ENCODE peak calls at places on chromosomes 13 and 19, in five cellular contexts. One of them, this sample, is unnamed.

GRCh38 chr19:57776764-57777296 is 7.4 kb downstream of the ZNF586 start:
- DNase-seq in heart left ventricle: no peak
- DNase-seq in pancreas: no peak
- DNase-seq in brain microvascular endothelial cell: no peak
- DNase-seq in CD8-positive, alpha-beta T cell: no peak
- DNase-seq in this sample: no peak

GRCh38 chr13:51625555-51626345 is 41.5 kb downstream of the WDFY2 start:
- DNase-seq in heart left ventricle: peak
- DNase-seq in brain microvascular endothelial cell: no peak
- DNase-seq in CD8-positive, alpha-beta T cell: no peak
- DNase-seq in pancreas: peak
- DNase-seq in this sample: no peak

GRCh38 chr13:103883152-103883551 is 816.9 kb upstream of the SLC10A2 start:
- DNase-seq in pancreas: peak
- DNase-seq in heart left ventricle: peak
- DNase-seq in CD8-positive, alpha-beta T cell: no peak
- DNase-seq in brain microvascular endothelial cell: peak
- DNase-seq in this sample: peak

GRCh38 chr19:14432817-14433453 is at the start of gene PKN1:
- DNase-seq in heart left ventricle: peak
- DNase-seq in CD8-positive, alpha-beta T cell: peak
- DNase-seq in pancreas: peak
- DNase-seq in brain microvascular endothelial cell: no peak
- DNase-seq in this sample: peak

GRCh38 chr13:110946171-110946570 is 31.3 kb upstream of the ANKRD10 start:
- DNase-seq in CD8-positive, alpha-beta T cell: no peak
- DNase-seq in brain microvascular endothelial cell: no peak
- DNase-seq in pancreas: no peak
- DNase-seq in heart left ventricle: no peak
- DNase-seq in this sample: no peak

GRCh38 chr19:7224995-7225394 is 69.2 kb downstream of the INSR start:
- DNase-seq in pancreas: no peak
- DNase-seq in CD8-positive, alpha-beta T cell: no peak
- DNase-seq in brain microvascular endothelial cell: no peak
- DNase-seq in heart left ventricle: no peak
- DNase-seq in this sample: no peak

GRCh38 chr13:99617474-99618255 is 116.4 kb downstream of the TM9SF2 start:
- DNase-seq in heart left ventricle: peak
- DNase-seq in pancreas: no peak
- DNase-seq in brain microvascular endothelial cell: peak
- DNase-seq in CD8-positive, alpha-beta T cell: peak
- DNase-seq in this sample: no peak

GRCh38 chr19:16266586-16266942 is 58.1 kb upstream of the KLF2 start:
- DNase-seq in pancreas: no peak
- DNase-seq in heart left ventricle: no peak
- DNase-seq in CD8-positive, alpha-beta T cell: peak
- DNase-seq in brain microvascular endothelial cell: no peak
- DNase-seq in this sample: no peak

GRCh38 chr19:23378948-23379347 is 16.3 kb downstream of the ZNF91 start:
- DNase-seq in heart left ventricle: no peak
- DNase-seq in CD8-positive, alpha-beta T cell: no peak
- DNase-seq in brain microvascular endothelial cell: no peak
- DNase-seq in pancreas: no peak
- DNase-seq in this sample: no peak
- H3K4me3 ChIP-seq in heart left ventricle: no peak
- H3K4me3 ChIP-seq in CD8-positive, alpha-beta T cell: no peak
- H3K4me3 ChIP-seq in brain microvascular endothelial cell: no peak
- H3K4me3 ChIP-seq in pancreas: no peak
- H3K4me3 ChIP-seq in this sample: no peak

GRCh38 chr19:5152013-5152763 is 183.3 kb downstream of the KDM4B start:
- DNase-seq in pancreas: no peak
- DNase-seq in CD8-positive, alpha-beta T cell: no peak
- DNase-seq in heart left ventricle: no peak
- DNase-seq in brain microvascular endothelial cell: no peak
- DNase-seq in this sample: peak
- H3K27ac ChIP-seq in pancreas: no peak
- H3K27ac ChIP-seq in CD8-positive, alpha-beta T cell: no peak
- H3K27ac ChIP-seq in heart left ventricle: no peak
- H3K27ac ChIP-seq in brain microvascular endothelial cell: no peak
- H3K27ac ChIP-seq in this sample: no peak

DNA sequence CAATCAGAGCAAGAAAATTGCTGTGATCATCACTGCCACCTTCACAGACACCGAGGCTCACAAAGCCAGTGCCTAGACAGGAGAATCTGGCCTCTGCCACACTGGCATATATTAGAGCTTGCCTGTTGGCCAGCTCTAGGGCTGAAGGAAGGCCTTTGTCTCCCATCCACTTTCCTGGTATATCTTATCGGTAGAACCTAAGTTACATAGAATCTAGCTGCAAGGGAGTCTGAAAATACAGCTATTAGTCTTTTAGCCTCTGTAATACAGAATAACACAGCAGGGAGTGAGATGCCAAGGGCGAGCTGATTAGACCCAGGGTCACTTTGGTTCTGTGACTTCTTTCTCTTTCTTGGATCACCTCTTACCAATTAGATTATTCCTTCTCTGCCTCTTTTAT is 154.9 kb upstream of the KL start:
- DNase-seq in heart left ventricle: no peak
- DNase-seq in CD8-positive, alpha-beta T cell: no peak
- DNase-seq in brain microvascular endothelial cell: no peak
- DNase-seq in pancreas: no peak
- DNase-seq in this sample: no peak
- H3K4me3 ChIP-seq in heart left ventricle: no peak
- H3K4me3 ChIP-seq in CD8-positive, alpha-beta T cell: no peak
- H3K4me3 ChIP-seq in brain microvascular endothelial cell: no peak
- H3K4me3 ChIP-seq in pancreas: no peak
- H3K4me3 ChIP-seq in this sample: no peak

GRCh38 chr19:10976200-10976892 is 15.5 kb downstream of the SMARCA4 start:
- DNase-seq in CD8-positive, alpha-beta T cell: no peak
- DNase-seq in heart left ventricle: no peak
- DNase-seq in pancreas: no peak
- DNase-seq in brain microvascular endothelial cell: no peak
- DNase-seq in this sample: no peak
- H3K27ac ChIP-seq in CD8-positive, alpha-beta T cell: no peak
- H3K27ac ChIP-seq in heart left ventricle: peak
- H3K27ac ChIP-seq in pancreas: no peak
- H3K27ac ChIP-seq in brain microvascular endothelial cell: no peak
- H3K27ac ChIP-seq in this sample: peak

DNA sequence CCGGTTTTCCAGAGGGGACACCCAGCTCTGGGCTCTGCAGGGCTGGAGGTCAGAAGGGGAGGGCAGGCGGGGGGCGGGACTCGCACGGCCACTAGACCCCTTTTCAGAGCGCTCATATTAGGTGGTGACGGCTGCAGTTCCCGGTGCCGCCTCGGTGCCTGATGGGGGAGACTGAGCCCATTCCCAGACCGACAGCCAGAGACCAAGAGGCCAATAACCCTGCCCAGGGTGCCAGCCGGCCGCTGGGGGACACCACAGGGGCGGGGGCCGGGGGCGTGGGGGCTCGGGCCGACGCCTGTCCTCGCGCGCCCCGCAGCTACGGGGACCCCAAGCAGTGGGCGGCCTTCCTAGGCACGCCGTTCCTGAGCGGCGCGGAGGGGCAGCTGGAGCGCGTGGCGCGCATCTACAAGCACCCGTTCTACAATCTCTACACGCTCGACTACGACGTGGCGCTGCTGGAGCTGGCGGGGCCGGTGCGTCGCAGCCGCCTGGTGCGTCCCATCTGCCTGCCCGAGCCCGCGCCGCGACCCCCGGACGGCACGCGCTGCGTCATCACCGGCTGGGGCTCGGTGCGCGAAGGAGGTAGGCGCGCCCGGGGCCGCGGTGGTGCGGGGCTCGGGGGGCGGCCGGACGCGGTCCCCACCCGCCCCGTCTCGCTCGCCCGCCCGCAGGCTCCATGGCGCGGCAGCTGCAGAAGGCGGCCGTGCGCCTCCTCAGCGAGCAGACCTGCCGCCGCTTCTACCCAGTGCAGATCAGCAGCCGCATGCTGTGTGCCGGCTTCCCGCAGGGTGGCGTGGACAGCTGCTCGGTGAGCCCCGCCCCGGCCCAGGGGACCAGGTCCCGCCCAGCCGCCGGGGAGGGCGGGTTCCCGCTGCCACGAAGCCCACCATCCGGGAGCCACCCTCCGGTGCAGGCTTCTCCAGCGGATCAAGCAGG is 2.4 kb downstream of the TIMM13 start:
- DNase-seq in CD8-positive, alpha-beta T cell: no peak
- DNase-seq in pancreas: peak
- DNase-seq in heart left ventricle: peak
- DNase-seq in brain microvascular endothelial cell: peak
- DNase-seq in this sample: peak
- H3K4me3 ChIP-seq in CD8-positive, alpha-beta T cell: no peak
- H3K4me3 ChIP-seq in pancreas: peak
- H3K4me3 ChIP-seq in heart left ventricle: no peak
- H3K4me3 ChIP-seq in brain microvascular endothelial cell: peak
- H3K4me3 ChIP-seq in this sample: no peak

DNA sequence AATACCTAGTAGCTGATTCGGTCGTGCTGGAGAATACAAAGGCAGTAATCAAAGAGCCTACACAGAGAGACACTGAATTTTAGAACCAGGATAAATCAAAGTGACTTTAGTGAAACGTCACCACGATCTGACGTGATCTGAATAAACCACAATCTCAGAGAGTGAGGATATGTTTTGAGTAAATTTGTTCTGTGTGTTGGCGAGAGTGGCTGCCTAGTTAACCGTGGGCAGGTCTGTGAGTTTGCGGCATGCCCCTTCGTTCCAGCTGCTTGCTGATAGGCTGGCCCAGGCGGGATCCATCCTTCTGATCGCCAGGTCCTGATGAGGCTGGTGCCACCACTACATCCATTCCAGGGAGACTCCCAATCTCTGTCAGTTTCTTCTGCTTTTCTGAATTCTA is 40.4 kb downstream of the LRCH1 start:
- DNase-seq in pancreas: no peak
- DNase-seq in brain microvascular endothelial cell: no peak
- DNase-seq in heart left ventricle: no peak
- DNase-seq in CD8-positive, alpha-beta T cell: peak
- DNase-seq in this sample: no peak
- H3K27ac ChIP-seq in pancreas: no peak
- H3K27ac ChIP-seq in brain microvascular endothelial cell: no peak
- H3K27ac ChIP-seq in heart left ventricle: no peak
- H3K27ac ChIP-seq in CD8-positive, alpha-beta T cell: no peak
- H3K27ac ChIP-seq in this sample: no peak

DNA sequence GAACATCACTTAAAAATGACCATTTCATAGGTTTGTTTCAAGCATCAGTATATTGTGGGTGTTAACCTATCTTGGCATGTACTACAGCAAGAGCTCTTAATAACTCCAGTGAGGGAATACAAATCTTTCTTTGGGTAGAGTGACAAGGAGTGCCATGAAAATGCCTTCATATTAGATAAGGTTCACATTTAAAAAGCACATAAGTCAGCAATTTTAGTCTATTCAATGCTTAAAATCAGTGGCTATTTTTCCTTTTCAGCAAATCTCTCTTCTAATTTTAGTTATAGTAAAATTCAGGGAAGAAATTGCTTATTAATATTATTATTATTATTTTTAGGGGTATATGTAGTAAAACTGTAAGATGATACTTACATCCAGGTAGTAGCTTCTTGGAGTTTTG is 291.1 kb downstream of the GPC6 start:
- DNase-seq in CD8-positive, alpha-beta T cell: no peak
- DNase-seq in brain microvascular endothelial cell: no peak
- DNase-seq in heart left ventricle: no peak
- DNase-seq in pancreas: no peak
- DNase-seq in this sample: no peak
- H3K4me3 ChIP-seq in CD8-positive, alpha-beta T cell: no peak
- H3K4me3 ChIP-seq in brain microvascular endothelial cell: no peak
- H3K4me3 ChIP-seq in heart left ventricle: no peak
- H3K4me3 ChIP-seq in pancreas: no peak
- H3K4me3 ChIP-seq in this sample: no peak

This sample was measured in upper lobe of right lung.